ENCODE peak calls at places on chromosomes 3 and 15, in ten cellular contexts. H is AG09309, M is HepG2, J is brain microvascular endothelial cell, T is LNCaP clone FGC, S is heart left ventricle, Y is PC-3, C is breast epithelium, N is GM12864, W is ascending aorta. Q is an unnamed sample.

GRCh38 chr15:36632196-36632595 is 52.8 kb downstream of the CDIN1 start:
- DNase-seq in H (peak; percentile 8), M (no peak), J (peak; percentile 29), T (no peak), S (no peak), Y (peak; percentile 81), C (no peak), N (no peak), W (no peak), Q (peak; percentile 53)

GRCh38 chr3:78873641-78874040 is 894.2 kb downstream of the ROBO1 start:
- DNase-seq in H (no peak), M (no peak), J (no peak), T (no peak), S (no peak), Y (peak; percentile 18), C (no peak), N (no peak), W (no peak), Q (no peak)

GRCh38 chr3:69494091-69494659 is 108.3 kb upstream of the FRMD4B start:
- DNase-seq in H (no peak), M (no peak), J (no peak), T (no peak), S (no peak), Y (no peak), C (no peak), N (no peak), W (no peak), Q (no peak)

GRCh38 chr15:59157840-59158700 is 48.6 kb upstream of the LDHAL6B start:
- DNase-seq in H (no peak), M (no peak), J (no peak), T (peak; percentile 69), S (no peak), Y (no peak), C (no peak), N (no peak), W (no peak), Q (peak; percentile 50)

GRCh38 chr15:90901799-90902655 is 1.1 kb upstream of the MAN2A2 start:
- DNase-seq in H (peak; percentile 13), M (peak; percentile 64), J (peak; percentile 54), T (peak; percentile 46), S (peak; percentile 89), Y (peak; percentile 83), C (peak; percentile 69), N (peak; percentile 52), W (peak; percentile 85), Q (peak; percentile 92)

GRCh38 chr15:58441376-58442070 is 9.7 kb downstream of the LIPC start:
- DNase-seq in H (peak; percentile 54), M (no peak), J (peak; percentile 50), T (no peak), S (no peak), Y (peak; percentile 71), C (no peak), N (no peak), W (no peak), Q (peak; percentile 81)

GRCh38 chr3:25576836-25577454 is 87.8 kb downstream of the TOP2B start:
- DNase-seq in H (no peak), M (no peak), J (no peak), T (no peak), S (no peak), Y (no peak), C (no peak), N (no peak), W (no peak), Q (no peak)

GRCh38 chr15:33138000-33138399 is 56.5 kb downstream of the FMN1 start:
- DNase-seq in H (no peak), M (no peak), J (no peak), T (no peak), S (no peak), Y (no peak), C (no peak), N (no peak), W (no peak), Q (no peak)

GRCh38 chr3:128584412-128585020 is 66.1 kb downstream of the RPN1 start:
- DNase-seq in H (peak; percentile 27), M (peak; percentile 59), J (peak; percentile 24), T (peak; percentile 67), S (peak; percentile 79), Y (peak; percentile 85), C (peak; percentile 73), N (no peak), W (peak; percentile 68), Q (peak; percentile 43)

GRCh38 chr15:25793354-25794050 is 69.6 kb downstream of the ATP10A start:
- DNase-seq in H (no peak), M (no peak), J (no peak), T (no peak), S (peak; percentile 60), Y (no peak), C (no peak), N (peak; percentile 59), W (no peak), Q (no peak)

GRCh38 chr15:26662226-26662750 is 110.6 kb downstream of the GABRB3 start:
- DNase-seq in H (no peak), M (no peak), J (no peak), T (no peak), S (no peak), Y (no peak), C (no peak), N (no peak), W (no peak), Q (no peak)

GRCh38 chr3:124762612-124763011 is 32.4 kb downstream of the UMPS start:
- DNase-seq in H (no peak), M (no peak), J (no peak), T (no peak), S (no peak), Y (no peak), C (no peak), N (no peak), W (no peak), Q (no peak)

GRCh38 chr15:63381301-63382192 is at the start of gene CA12:
- DNase-seq in H (no peak), M (peak; percentile 28), J (peak; percentile 35), T (no peak), S (no peak), Y (peak; percentile 55), C (peak; percentile 69), N (no peak), W (no peak), Q (peak; percentile 62)

GRCh38 chr15:98611808-98612207 is 36.5 kb upstream of the IGF1R start:
- DNase-seq in H (no peak), M (no peak), J (no peak), T (peak; percentile 78), S (no peak), Y (no peak), C (no peak), N (no peak), W (no peak), Q (no peak)

DNA sequence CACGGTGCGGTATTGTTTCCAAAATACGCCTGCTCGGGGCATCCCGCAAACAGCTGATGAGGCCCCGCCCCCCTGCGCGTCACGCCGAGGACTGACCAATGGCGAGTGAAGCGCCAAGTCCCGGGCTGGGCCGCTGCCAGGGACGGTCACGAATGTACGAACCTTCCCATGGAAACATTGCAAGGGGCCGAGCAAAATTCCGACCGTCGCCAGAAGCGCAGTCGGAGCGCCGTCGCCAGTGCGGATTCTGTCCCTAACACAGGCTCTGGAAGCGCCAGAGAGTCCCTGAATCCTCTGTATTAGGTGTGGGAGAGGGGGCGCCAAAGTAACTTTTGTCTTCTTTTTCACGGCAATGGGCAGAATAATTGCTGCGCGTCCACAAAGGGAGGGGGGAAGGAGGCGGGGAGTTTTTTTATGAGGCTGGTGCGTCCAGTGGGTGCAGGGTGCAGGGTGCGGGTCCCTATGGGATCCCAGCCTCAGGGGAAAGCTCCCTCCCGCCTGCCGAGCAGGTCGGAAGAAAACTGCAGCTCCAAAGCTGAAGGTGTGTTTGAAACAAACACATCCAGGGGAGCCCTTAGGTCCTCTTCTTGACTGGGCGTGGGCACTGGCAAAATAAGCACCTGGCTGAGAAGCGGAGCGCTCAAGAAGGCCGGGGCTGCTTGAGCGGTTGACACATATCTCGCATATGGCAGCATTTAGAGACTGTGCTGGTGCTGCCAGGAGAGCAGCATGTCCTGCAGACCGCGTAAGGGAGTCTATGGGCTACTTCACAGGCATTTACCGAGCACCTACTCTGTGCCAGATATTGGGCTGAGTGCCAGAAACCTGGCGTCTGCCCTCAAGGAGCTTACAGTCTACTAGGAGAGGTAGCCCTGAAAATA is at the start of gene BMF:
- DNase-seq in H (peak; percentile 95), M (peak; percentile 97), J (peak; percentile 99), T (peak; percentile 99), S (peak; percentile 100), Y (peak; percentile 100), C (peak; percentile 100), N (peak; percentile 94), W (peak; percentile 100), Q (peak; percentile 99)
- TF ChIP-seq CTCF in H (peak; percentile 33), M (peak; percentile 80), J (peak; percentile 59), T (peak; percentile 45), S (peak; percentile 37), Y (peak; percentile 68), C (peak; percentile 26), N (peak; percentile 13), W (peak; percentile 25), Q (peak; percentile 24)

DNA sequence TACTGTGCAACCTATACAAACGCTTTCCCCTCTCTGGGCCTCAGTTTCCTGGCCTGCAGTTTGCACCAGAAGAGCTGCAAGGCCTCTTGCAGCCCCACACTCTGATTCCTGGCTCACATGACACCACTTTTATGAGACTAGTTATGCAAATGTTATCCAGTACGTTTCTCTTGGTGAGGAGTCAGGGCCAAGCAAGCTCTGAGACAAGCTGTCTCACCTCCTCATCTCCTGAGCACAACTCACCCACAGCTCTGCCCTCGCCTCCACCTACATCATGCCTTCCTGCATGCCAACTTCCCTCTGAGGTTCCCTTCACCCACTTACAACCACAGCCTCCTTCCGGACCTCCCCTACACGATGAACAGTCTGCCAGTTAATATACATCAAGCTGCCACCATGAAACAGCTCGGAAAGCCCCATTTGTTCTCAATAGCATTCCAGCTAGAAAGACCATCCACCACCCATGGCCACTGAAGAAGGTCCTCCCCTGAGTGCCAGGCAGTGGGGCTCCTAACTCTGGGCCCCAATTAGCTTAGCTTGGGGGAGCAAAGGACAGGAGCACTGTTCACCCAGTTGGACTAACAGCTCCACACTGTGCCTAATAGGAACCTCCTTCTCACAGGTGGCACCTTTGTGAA is 25.0 kb downstream of the CRYGS start:
- DNase-seq in H (no peak), M (no peak), J (no peak), T (no peak), S (no peak), Y (no peak), C (no peak), N (no peak), W (no peak), Q (no peak)
- H3K4me3 ChIP-seq in H (no peak overlapping the region), M (no peak overlapping the region), J (no peak overlapping the region), T (no peak overlapping the region), S (no peak overlapping the region), Y (no peak overlapping the region), C (no peak overlapping the region), N (no peak overlapping the region), W (no peak overlapping the region), Q (no peak overlapping the region)

GRCh38 chr3:33299395-33300081 is 22.3 kb downstream of the FBXL2 start:
- DNase-seq in H (peak; percentile 73), M (no peak), J (peak; percentile 64), T (no peak), S (no peak), Y (peak; percentile 80), C (no peak), N (no peak), W (no peak), Q (peak; percentile 79)
- TF ChIP-seq CTCF in H (no peak), M (no peak), J (no peak), T (no peak), S (no peak), Y (no peak), C (no peak), N (no peak), W (no peak), Q (no peak)

GRCh38 chr3:17742837-17743659 is 617 bp upstream of the TBC1D5 start:
- DNase-seq in H (peak; percentile 91), M (no peak), J (peak; percentile 96), T (no peak), S (no peak), Y (no peak), C (no peak), N (no peak), W (no peak), Q (no peak)
- H3K4me3 ChIP-seq in H (peak overlapping the region; percentile 50), M (peak overlapping the region; percentile 62), J (peak overlapping the region; percentile 64), T (peak overlapping the region; percentile 74), S (peak overlapping the region; percentile 90), Y (peak overlapping the region; percentile 75), C (peak overlapping the region; percentile 89), N (peak overlapping the region; percentile 73), W (peak overlapping the region; percentile 68), Q (peak overlapping the region; percentile 73)